ENCODE peak calls at places on chromosomes 2 and 18, in six cellular contexts. K is GM12878, G is foreskin fibroblast, P is GM20000, D is choroid plexus epithelial cell, Q is fibroblast of mammary gland. W is an unnamed sample.
A peak's percentile ranks its signal among the peaks of the same experiment; 100 is the strongest.

GRCh38 chr2:28300921-28301341 is 91.7 kb upstream of the FOSL2 start:
- DNase-seq in K (no peak), Q (peak; percentile 5), P (no peak), D (peak; percentile 97), G (peak; percentile 45), W (no peak)

GRCh38 chr2:191217580-191217979 is 27.6 kb upstream of the MYO1B start:
- DNase-seq in D (peak; percentile 65), Q (peak; percentile 73), G (peak; percentile 56), K (no peak), P (no peak), W (no peak)

GRCh38 chr2:120509991-120510735 is 164.2 kb downstream of the INHBB start:
- DNase-seq in Q (no peak), K (no peak), G (no peak), P (no peak), D (no peak), W (no peak)

GRCh38 chr2:46643493-46643892 is 164.1 kb downstream of the TMEM247 start:
- DNase-seq in D (no peak), G (no peak), P (peak; percentile 13), Q (no peak), K (no peak), W (no peak)

GRCh38 chr2:39325966-39326365 is 82.2 kb upstream of the CDKL4 start:
- DNase-seq in D (peak; percentile 47), Q (peak; percentile 41), K (no peak), P (no peak), G (peak; percentile 7), W (no peak)

GRCh38 chr2:75565523-75566449 is 5.0 kb upstream of the EVA1A start:
- DNase-seq in P (no peak), D (no peak), G (peak; percentile 48), Q (peak; percentile 69), K (no peak), W (no peak)

GRCh38 chr2:172011814-172012580 is 12.2 kb downstream of the METAP1D start:
- DNase-seq in D (no peak), K (no peak), G (no peak), Q (no peak), P (no peak), W (no peak)

GRCh38 chr2:231894566-231895380 is 31.4 kb downstream of the NPPC start:
- DNase-seq in D (no peak), Q (no peak), P (no peak), K (no peak), G (no peak), W (no peak)

GRCh38 chr2:161067846-161068245 is 92.4 kb upstream of the TANK start:
- DNase-seq in D (no peak), P (no peak), G (no peak), K (no peak), Q (no peak), W (no peak)

GRCh38 chr2:163802289-163802688 is 66.5 kb upstream of the FIGN start:
- DNase-seq in Q (no peak), P (no peak), D (peak; percentile 8), K (no peak), G (no peak), W (no peak)

GRCh38 chr2:144437636-144438035 is 82.3 kb downstream of the ZEB2 start:
- DNase-seq in G (no peak), Q (no peak), K (no peak), P (no peak), D (no peak), W (no peak)

GRCh38 chr2:117272975-117273671 is 541.4 kb upstream of the DDX18 start:
- DNase-seq in P (no peak), G (no peak), D (peak; percentile 0), Q (no peak), K (no peak), W (no peak)

GRCh38 chr2:233464056-233464455 is 102.5 kb downstream of the USP40 start:
- DNase-seq in G (no peak), K (no peak), Q (no peak), D (no peak), P (no peak), W (no peak)

GRCh38 chr2:128451084-128451483 is 132.4 kb upstream of the HS6ST1 start:
- DNase-seq in P (no peak), G (no peak), K (no peak), D (no peak), Q (no peak), W (no peak)

GRCh38 chr2:180359522-180360282 is 352.6 kb upstream of the CWC22 start:
- DNase-seq in Q (peak; percentile 10), K (peak; percentile 64), G (no peak), D (no peak), P (no peak), W (no peak)

GRCh38 chr2:125516496-125517109 is 1139.4 kb upstream of the GYPC start:
- DNase-seq in K (no peak), D (peak; percentile 5), G (no peak), Q (peak; percentile 0), P (peak; percentile 38), W (no peak)

GRCh38 chr2:240629968-240630770 is 4.9 kb downstream of the GPR35 start:
- DNase-seq in K (no peak), G (no peak), P (no peak), Q (no peak), D (no peak), W (no peak)

GRCh38 chr2:107091163-107091864 is 205.3 kb upstream of the ST6GAL2 start:
- DNase-seq in D (peak; percentile 68), Q (no peak), G (no peak), K (no peak), P (no peak), W (peak; percentile 7)

GRCh38 chr2:175009917-175010621 is 4.9 kb upstream of the CHN1 start:
- DNase-seq in K (no peak), P (no peak), G (no peak), Q (no peak), D (no peak), W (no peak)

GRCh38 chr2:197452754-197453122 is 614 bp upstream of the COQ10B start:
- DNase-seq in G (no peak), D (no peak), Q (no peak), K (no peak), P (no peak), W (no peak)

GRCh38 chr2:141611143-141611571 is 519.7 kb downstream of the LRP1B start:
- DNase-seq in G (no peak), D (peak; percentile 47), Q (no peak), P (no peak), K (no peak), W (no peak)

GRCh38 chr2:232204457-232204931 is 174.1 kb upstream of the ALPP start:
- DNase-seq in G (peak; percentile 13), K (no peak), Q (peak; percentile 50), P (no peak), D (peak; percentile 51), W (no peak)

GRCh38 chr2:18932864-18933263 is 343.5 kb upstream of the NT5C1B start:
- DNase-seq in K (no peak), Q (no peak), G (no peak), D (peak; percentile 22), P (no peak), W (no peak)

GRCh38 chr2:241638063-241638660 is 669 bp downstream of the ATG4B start:
- DNase-seq in K (no peak), Q (no peak), G (no peak), D (peak; percentile 21), P (no peak), W (no peak)

GRCh38 chr2:74708883-74709282 is 54.8 kb downstream of the SEMA4F start:
- DNase-seq in K (no peak), D (peak; percentile 46), G (no peak), Q (peak; percentile 73), P (no peak), W (no peak)

GRCh38 chr18:61957801-61958516 is 65.2 kb upstream of the RNF152 start:
- DNase-seq in K (no peak), Q (peak; percentile 24), P (no peak), G (peak; percentile 29), D (peak; percentile 55), W (no peak)

GRCh38 chr2:179796213-179797007 is 65.0 kb downstream of the ZNF385B start:
- DNase-seq in D (no peak), K (no peak), P (no peak), Q (no peak), G (no peak), W (no peak)

DNA sequence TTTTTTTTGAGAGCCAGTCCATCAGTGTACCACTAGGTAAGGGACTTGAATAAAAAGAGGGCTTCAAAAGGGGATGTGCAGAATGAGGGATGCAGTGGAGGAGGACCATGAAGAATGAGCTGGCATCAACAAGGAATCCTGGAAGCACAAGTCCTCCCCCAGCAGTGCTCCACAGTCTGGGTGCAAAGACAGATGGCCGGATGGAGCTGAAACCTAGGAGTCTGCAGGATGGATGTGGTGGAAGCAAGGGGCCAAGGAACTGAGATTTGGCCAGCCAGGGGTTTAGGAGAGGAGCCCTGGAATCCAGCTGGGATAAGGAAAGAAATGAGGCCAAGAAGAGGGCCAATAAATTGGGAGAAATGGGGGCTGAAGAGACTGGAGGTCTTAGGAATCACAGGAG is 51.8 kb upstream of the RAB6C start:
- DNase-seq in P (no peak), D (no peak), Q (no peak), K (no peak), G (no peak), W (no peak)
- TF ChIP-seq CTCF in P (no peak), D (no peak), Q (no peak), K (no peak), G (no peak), W (no peak)

GRCh38 chr18:75350857-75351256 is 76.6 kb downstream of the SMIM21 start:
- DNase-seq in D (no peak), Q (no peak), P (no peak), G (no peak), K (no peak), W (no peak)

GRCh38 chr18:75346671-75347070 is 80.8 kb downstream of the SMIM21 start:
- DNase-seq in P (no peak), G (no peak), Q (no peak), K (no peak), D (no peak), W (no peak)

GRCh38 chr18:75351409-75351808 is 76.1 kb downstream of the SMIM21 start:
- DNase-seq in G (no peak), D (no peak), P (no peak), Q (no peak), K (no peak), W (no peak)

GRCh38 chr18:75353357-75353756 is 74.1 kb downstream of the SMIM21 start:
- DNase-seq in G (no peak), Q (no peak), P (no peak), K (no peak), D (no peak), W (no peak)

GRCh38 chr18:75350440-75350839 is 77.1 kb downstream of the SMIM21 start:
- DNase-seq in P (no peak), G (no peak), Q (no peak), D (peak; percentile 16), K (no peak), W (no peak)
- TF ChIP-seq CTCF in P (no peak), G (no peak), Q (no peak), D (no peak), K (no peak), W (no peak)

DNA sequence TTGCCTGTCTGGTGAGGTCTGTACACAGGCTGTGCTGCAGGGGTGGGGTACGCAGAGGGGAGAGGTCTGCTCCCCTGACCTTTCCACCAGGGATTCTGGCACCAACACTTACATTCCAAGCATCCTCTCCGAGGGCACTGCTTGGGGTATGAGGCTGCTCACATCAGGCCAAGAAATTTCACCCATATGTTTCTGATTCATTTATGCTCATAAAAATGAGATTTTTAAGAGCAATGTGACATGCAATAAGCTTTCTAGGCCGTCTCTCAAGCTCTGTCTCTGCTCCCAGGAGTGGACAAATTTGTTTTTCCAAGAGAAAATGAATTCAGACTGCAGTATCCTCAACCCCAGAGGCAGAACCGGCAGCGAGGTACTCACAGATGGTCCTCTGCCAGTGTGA is 237.3 kb downstream of the INSIG2 start:
- DNase-seq in D (no peak), P (no peak), K (no peak), G (no peak), Q (no peak), W (no peak)
- TF ChIP-seq CTCF in D (no peak), P (no peak), K (no peak), G (no peak), Q (no peak), W (no peak)

GRCh38 chr2:206392118-206392517 is 51.2 kb upstream of the ADAM23 start:
- DNase-seq in P (peak; percentile 81), Q (peak; percentile 63), D (peak; percentile 79), K (no peak), G (peak; percentile 18), W (no peak)
- TF ChIP-seq CTCF in P (peak; percentile 50), Q (peak; percentile 64), D (peak; percentile 72), K (peak; percentile 75), G (peak; percentile 32), W (peak; percentile 46)